ENCODE peak calls at places on chromosome 1, in nine cellular contexts. N is progenitor cell of endocrine pancreas; R is EH; P is NCI-H1930; F is HCEC 1CT; Q is Panc1; W is effector CD4-positive, alpha-beta T cell; E is left ventricle myocardium inferior; J is NCI-H1105. G is an unnamed sample.

GRCh38 chr1:57620589-57620988 is 196.7 kb upstream of the DAB1 start:
- DNase-seq in N (no peak), R (no peak), P (no peak), F (no peak), Q (no peak), W (no peak), E (no peak), J (no peak), G (no peak)

GRCh38 chr1:50023292-50024159 is at the start of gene AGBL4:
- DNase-seq in N (peak; percentile 31), R (no peak), P (peak; percentile 71), F (no peak), Q (no peak), W (no peak), E (peak; percentile 55), J (peak; percentile 89), G (peak; percentile 49)

GRCh38 chr1:186086583-186086982 is 288.5 kb downstream of the TPR start:
- DNase-seq in N (no peak), R (no peak), P (no peak), F (no peak), Q (no peak), W (no peak), E (no peak), J (no peak), G (no peak)

GRCh38 chr1:44154665-44155064 is 13.2 kb upstream of the KLF18 start:
- DNase-seq in N (no peak), R (no peak), P (no peak), F (no peak), Q (peak; percentile 88), W (no peak), E (no peak), J (no peak), G (no peak)

GRCh38 chr1:209080170-209080781 is 503.2 kb upstream of the CAMK1G start:
- DNase-seq in N (no peak), R (peak; percentile 81), P (no peak), F (no peak), Q (no peak), W (no peak), E (no peak), J (no peak), G (no peak)

GRCh38 chr1:226679853-226680516 is 59.1 kb downstream of the ITPKB start:
- DNase-seq in N (peak; percentile 42), R (peak; percentile 90), P (no peak), F (peak; percentile 15), Q (no peak), W (peak; percentile 76), E (peak; percentile 90), J (no peak), G (peak; percentile 80)

GRCh38 chr1:153790996-153791855 is 16.0 kb downstream of the SLC27A3 start:
- DNase-seq in N (no peak), R (peak; percentile 96), P (no peak), F (peak; percentile 97), Q (no peak), W (no peak), E (no peak), J (no peak), G (no peak)

GRCh38 chr1:182971219-182971618 is 18.3 kb upstream of the SHCBP1L start:
- DNase-seq in N (no peak), R (no peak), P (no peak), F (no peak), Q (no peak), W (no peak), E (no peak), J (no peak), G (no peak)

GRCh38 chr1:2945821-2946231 is 75.4 kb upstream of the ACTRT2 start:
- DNase-seq in N (no peak), R (no peak), P (no peak), F (no peak), Q (no peak), W (no peak), E (no peak), J (no peak), G (no peak)

GRCh38 chr1:30755334-30755733 is 2.2 kb downstream of the LAPTM5 start:
- DNase-seq in N (no peak), R (no peak), P (no peak), F (no peak), Q (no peak), W (no peak), E (no peak), J (no peak), G (no peak)

G was measured in stimulated activated effector memory CD8-positive, alpha-beta T cell treated with anti-CD3 and anti-CD28 coated beads, Interleukin-12 subunit alpha, Interleukin-12 subunit beta, amount 100 ng/mL, for 72 hours.